ENCODE peak calls at places on chromosomes 13 and 19, in ten cellular contexts. T, S, C, L, I, D, A, Z, G and N are unnamed samples. For H3K27me3, the result is how much of the 10 kb centered on the place peaks cover.

GRCh38 chr19:55158423-55158822 is 891 bp upstream of the TNNI3 start:
- DNase-seq in T (no peak), S (no peak), C (no peak), L (no peak), I (no peak), D (no peak), A (no peak), Z (no peak), G (no peak), N (no peak)

GRCh38 chr19:15331419-15332310 is 674 bp downstream of the BRD4 start:
- DNase-seq in T (peak), S (peak), C (peak), L (peak), I (no peak), D (peak), A (no peak), Z (no peak), G (peak), N (no peak)

GRCh38 chr13:31044658-31045620 is 112.5 kb downstream of the TEX26 start:
- DNase-seq in T (no peak), S (no peak), C (peak), L (no peak), I (peak), D (no peak), A (no peak), Z (no peak), G (no peak), N (no peak)

GRCh38 chr13:36509369-36509768 is 77.1 kb downstream of the CCNA1 start:
- DNase-seq in T (no peak), S (no peak), C (no peak), L (no peak), I (no peak), D (no peak), A (no peak), Z (no peak), G (no peak), N (no peak)

GRCh38 chr19:42450314-42450934 is 7.7 kb upstream of the CXCL17 start:
- DNase-seq in T (peak), S (peak), C (peak), L (peak), I (peak), D (peak), A (peak), Z (peak), G (peak), N (peak)

GRCh38 chr13:100274942-100275506 is 186.1 kb downstream of the PCCA start:
- DNase-seq in T (no peak), S (no peak), C (no peak), L (no peak), I (no peak), D (no peak), A (peak), Z (no peak), G (no peak), N (no peak)

GRCh38 chr13:79405501-79405830 is 589 bp downstream of the RBM26 start:
- DNase-seq in T (no peak), S (no peak), C (peak), L (no peak), I (no peak), D (peak), A (no peak), Z (no peak), G (no peak), N (no peak)

GRCh38 chr19:7340959-7341837 is 7.5 kb upstream of the ARHGEF18 start:
- DNase-seq in T (peak), S (peak), C (peak), L (peak), I (peak), D (peak), A (peak), Z (peak), G (peak), N (peak)

GRCh38 chr19:39304701-39305571 is 8.7 kb downstream of the IFNL1 start:
- DNase-seq in T (no peak), S (no peak), C (no peak), L (peak), I (peak), D (no peak), A (no peak), Z (no peak), G (no peak), N (no peak)

DNA sequence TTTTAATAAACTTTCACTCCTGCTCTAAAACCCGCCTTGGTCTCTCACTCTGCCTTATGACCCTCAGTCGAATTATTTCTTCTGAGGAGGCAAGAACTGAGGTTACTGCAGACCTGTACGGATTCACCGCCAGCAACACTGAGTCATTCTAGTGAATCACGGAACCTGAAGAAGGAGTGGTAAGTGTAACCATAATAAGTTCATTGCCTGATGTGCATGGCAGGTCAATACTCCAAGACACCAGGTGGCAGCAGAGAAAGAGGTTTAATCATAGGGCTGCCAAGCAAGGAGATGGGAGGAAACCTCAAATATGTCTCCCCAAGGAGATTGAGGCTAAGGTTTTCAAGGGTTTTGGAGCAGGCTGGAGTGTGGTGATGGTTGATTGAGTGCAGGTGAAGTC is 204.3 kb upstream of the IPO5 start:
- DNase-seq in T (no peak), S (no peak), C (peak), L (no peak), I (no peak), D (no peak), A (peak), Z (no peak), G (no peak), N (no peak)
- TF ChIP-seq CTCF in T (no peak), S (no peak), C (peak), L (no peak), I (no peak), D (no peak), A (no peak), Z (no peak), G (no peak), N (peak)

GRCh38 chr13:71869274-71869673 is 2.3 kb upstream of the DACH1 start:
- DNase-seq in T (no peak), S (no peak), C (no peak), L (no peak), I (no peak), D (no peak), A (no peak), Z (no peak), G (no peak), N (no peak)
- H3K27me3 ChIP-seq in T (under half), S (under half), C (under half), L (under half), I (under half), D (under half), A (under half), Z (under half), G (under half), N (under half)

DNA sequence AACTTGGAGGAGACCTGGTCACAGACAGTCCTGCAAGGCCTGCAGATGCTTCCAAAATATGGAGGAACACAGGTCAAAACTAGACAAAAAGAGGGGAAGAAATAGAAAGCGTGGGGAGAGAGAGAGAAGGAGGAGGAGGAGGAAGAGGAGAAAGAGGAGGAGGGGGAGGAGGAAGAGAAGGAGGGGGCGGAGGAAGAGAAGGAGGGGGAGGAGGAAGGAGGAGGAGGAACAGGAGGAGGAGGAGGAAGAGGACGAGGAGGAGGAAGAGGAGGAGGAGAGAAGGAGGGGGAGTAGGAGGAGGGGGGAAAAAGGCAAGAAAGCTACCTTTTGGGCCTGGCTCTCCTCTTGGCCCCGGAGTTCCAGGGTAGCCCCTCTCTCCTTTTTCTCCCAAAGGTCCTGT is 105.8 kb downstream of the COL4A1 start:
- DNase-seq in T (no peak), S (no peak), C (no peak), L (no peak), I (no peak), D (no peak), A (no peak), Z (no peak), G (no peak), N (no peak)
- H3K27ac ChIP-seq in T (no peak), S (no peak), C (no peak), L (no peak), I (no peak), D (no peak), A (no peak), Z (no peak), G (no peak), N (no peak)

GRCh38 chr19:37991841-37992248 is 84.8 kb downstream of the SIPA1L3 start:
- DNase-seq in T (no peak), S (no peak), C (peak), L (no peak), I (no peak), D (no peak), A (no peak), Z (no peak), G (no peak), N (no peak)
- TF ChIP-seq CTCF in T (no peak), S (no peak), C (no peak), L (no peak), I (no peak), D (no peak), A (no peak), Z (no peak), G (no peak), N (no peak)

GRCh38 chr13:113387396-113387795 is 23.5 kb upstream of the GRTP1 start:
- DNase-seq in T (no peak), S (no peak), C (no peak), L (no peak), I (peak), D (no peak), A (no peak), Z (no peak), G (no peak), N (no peak)

GRCh38 chr13:113378825-113379224 is 14.9 kb upstream of the GRTP1 start:
- DNase-seq in T (no peak), S (no peak), C (no peak), L (no peak), I (peak), D (no peak), A (no peak), Z (no peak), G (no peak), N (no peak)

DNA sequence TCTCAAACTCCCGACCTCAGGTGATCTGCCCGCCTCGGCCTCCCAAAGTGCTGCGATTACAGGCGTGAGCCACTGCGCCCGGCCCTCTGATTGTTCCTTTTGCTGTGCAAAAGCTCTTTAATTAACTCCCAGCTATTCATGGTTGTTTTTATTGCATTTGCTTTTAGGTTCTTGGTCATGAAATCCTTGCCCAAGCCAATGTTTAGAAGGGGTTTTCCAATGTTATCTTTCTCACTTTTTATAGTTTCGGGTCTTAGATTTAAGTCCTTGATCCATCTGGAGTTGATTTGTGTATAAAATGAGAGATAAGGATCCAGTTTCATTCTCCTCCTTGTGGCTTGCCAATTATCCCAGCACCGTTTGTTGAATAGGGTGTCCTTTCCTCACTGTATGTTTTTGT is 19.2 kb upstream of the GRTP1 start:
- DNase-seq in T (no peak), S (no peak), C (no peak), L (no peak), I (peak), D (no peak), A (no peak), Z (no peak), G (no peak), N (no peak)
- H3K27me3 ChIP-seq in T (under half), S (under half), C (under half), L (under half), I (under half), D (under half), A (under half), Z (under half), G (under half), N (under half)

GRCh38 chr19:3979289-3979673 is 6.0 kb downstream of the EEF2 start:
- DNase-seq in T (no peak), S (no peak), C (no peak), L (no peak), I (peak), D (no peak), A (no peak), Z (no peak), G (no peak), N (no peak)

GRCh38 chr19:3981736-3982681 is 3.3 kb downstream of the EEF2 start:
- DNase-seq in T (no peak), S (no peak), C (no peak), L (no peak), I (no peak), D (no peak), A (no peak), Z (no peak), G (no peak), N (no peak)

GRCh38 chr19:3981373-3981735 is 3.9 kb downstream of the EEF2 start:
- DNase-seq in T (no peak), S (no peak), C (no peak), L (no peak), I (no peak), D (no peak), A (no peak), Z (no peak), G (no peak), N (no peak)

GRCh38 chr19:3979674-3980352 is 5.5 kb downstream of the EEF2 start:
- DNase-seq in T (no peak), S (no peak), C (no peak), L (no peak), I (peak), D (no peak), A (no peak), Z (no peak), G (no peak), N (no peak)

DNA sequence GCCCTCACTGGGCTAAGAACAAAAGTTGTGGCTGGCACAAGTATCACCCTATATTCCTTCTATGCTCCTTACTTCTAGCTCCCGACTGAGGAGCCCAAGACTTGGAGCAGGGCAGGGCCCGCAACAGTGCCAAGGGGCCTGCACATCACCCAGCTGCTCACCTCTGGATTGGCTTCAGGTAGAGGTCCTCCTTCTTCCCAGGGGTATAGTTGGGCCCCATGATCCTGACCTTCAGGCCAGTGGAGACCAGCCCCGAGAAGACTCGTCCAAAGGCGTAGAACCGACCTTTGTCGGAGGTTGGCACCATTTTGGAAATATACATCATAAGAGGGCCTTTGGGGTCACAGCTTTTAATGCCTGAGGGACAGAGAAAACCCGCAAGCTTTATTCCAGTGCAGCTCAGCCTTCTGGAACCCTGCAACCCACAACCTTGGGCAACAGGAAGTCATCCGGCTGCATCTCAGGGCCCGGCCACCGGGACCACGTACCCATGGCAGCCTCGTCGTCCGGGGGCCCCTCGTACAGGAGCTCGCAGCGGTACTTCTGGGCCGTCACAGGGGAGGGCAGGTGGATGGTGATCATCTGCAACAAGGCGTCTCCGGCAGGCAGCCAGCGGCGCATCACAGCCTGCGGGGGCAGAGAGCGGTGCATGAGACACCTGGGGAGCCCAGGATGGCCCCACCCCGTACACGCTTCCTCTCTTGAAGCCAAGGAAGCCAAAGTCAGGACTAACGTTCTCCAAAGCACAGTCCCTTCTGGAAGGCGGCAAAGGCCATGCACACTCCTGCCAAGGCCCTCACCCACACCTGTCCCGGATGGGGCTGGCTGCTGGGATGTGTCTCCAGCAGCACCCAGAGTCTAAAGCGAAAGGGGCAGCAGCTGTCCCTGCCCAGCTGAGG is 4.7 kb downstream of the EEF2 start:
- DNase-seq in T (no peak), S (no peak), C (no peak), L (no peak), I (no peak), D (no peak), A (no peak), Z (no peak), G (no peak), N (no peak)
- H3K27ac ChIP-seq in T (no peak), S (peak), C (no peak), L (no peak), I (no peak), D (no peak), A (no peak), Z (no peak), G (no peak), N (peak)

GRCh38 chr13:23776698-23777570 is 112.3 kb downstream of the MIPEP start:
- DNase-seq in T (no peak), S (no peak), C (no peak), L (no peak), I (no peak), D (no peak), A (no peak), Z (no peak), G (no peak), N (no peak)

GRCh38 chr13:23772717-23773116 is 116.5 kb downstream of the MIPEP start:
- DNase-seq in T (no peak), S (no peak), C (no peak), L (no peak), I (no peak), D (no peak), A (no peak), Z (no peak), G (no peak), N (no peak)

GRCh38 chr13:23778879-23779278 is 110.3 kb downstream of the MIPEP start:
- DNase-seq in T (no peak), S (no peak), C (peak), L (no peak), I (no peak), D (no peak), A (peak), Z (no peak), G (no peak), N (no peak)

GRCh38 chr13:23777571-23777870 is 111.7 kb downstream of the MIPEP start:
- DNase-seq in T (no peak), S (no peak), C (no peak), L (no peak), I (no peak), D (no peak), A (no peak), Z (no peak), G (no peak), N (no peak)

DNA sequence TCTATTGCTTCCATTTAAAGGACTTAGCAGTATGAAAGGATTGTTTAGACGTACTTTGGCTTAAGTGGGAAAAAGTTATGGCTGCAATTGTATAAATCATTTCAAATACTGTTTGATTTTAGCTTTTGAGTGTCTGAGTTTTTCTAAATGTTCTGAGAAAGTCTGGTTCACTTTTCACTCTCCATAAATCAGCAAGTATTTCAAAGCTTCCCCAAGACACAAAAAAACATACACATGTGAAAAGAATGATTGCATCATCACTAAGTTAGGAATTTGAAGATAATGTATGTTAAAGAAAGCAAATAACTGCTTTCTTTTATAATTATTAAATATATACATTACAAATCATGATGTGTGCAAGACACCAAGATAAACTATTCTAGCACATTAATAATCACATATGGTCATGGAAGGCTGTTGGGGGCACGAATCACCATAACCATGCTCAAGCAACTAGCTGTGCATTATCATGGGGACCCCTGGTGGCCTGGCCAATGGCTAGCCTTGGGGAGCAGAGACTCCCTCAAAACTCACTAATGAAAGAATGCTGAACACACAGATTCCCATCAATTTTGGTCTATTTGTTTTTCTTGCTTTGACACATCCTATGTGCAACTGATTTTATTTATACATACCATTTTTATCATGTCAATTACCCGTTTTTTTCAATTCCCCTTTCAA is 111.1 kb downstream of the MIPEP start:
- DNase-seq in T (no peak), S (no peak), C (no peak), L (no peak), I (no peak), D (no peak), A (peak), Z (no peak), G (no peak), N (no peak)
- TF ChIP-seq CTCF in T (no peak), S (no peak), C (no peak), L (peak), I (no peak), D (no peak), A (peak), Z (no peak), G (no peak), N (peak)

GRCh38 chr19:13033244-13033643 is 38.0 kb downstream of the NFIX start:
- DNase-seq in T (no peak), S (no peak), C (no peak), L (no peak), I (no peak), D (no peak), A (no peak), Z (no peak), G (no peak), N (no peak)

GRCh38 chr19:13034636-13035035 is 39.4 kb downstream of the NFIX start:
- DNase-seq in T (no peak), S (no peak), C (peak), L (no peak), I (no peak), D (no peak), A (no peak), Z (no peak), G (no peak), N (no peak)

GRCh38 chr19:13035820-13036365 is 40.6 kb downstream of the NFIX start:
- DNase-seq in T (no peak), S (no peak), C (no peak), L (no peak), I (no peak), D (no peak), A (no peak), Z (no peak), G (no peak), N (no peak)

GRCh38 chr19:13032837-13033236 is 37.6 kb downstream of the NFIX start:
- DNase-seq in T (no peak), S (no peak), C (no peak), L (no peak), I (no peak), D (no peak), A (no peak), Z (no peak), G (no peak), N (no peak)

DNA sequence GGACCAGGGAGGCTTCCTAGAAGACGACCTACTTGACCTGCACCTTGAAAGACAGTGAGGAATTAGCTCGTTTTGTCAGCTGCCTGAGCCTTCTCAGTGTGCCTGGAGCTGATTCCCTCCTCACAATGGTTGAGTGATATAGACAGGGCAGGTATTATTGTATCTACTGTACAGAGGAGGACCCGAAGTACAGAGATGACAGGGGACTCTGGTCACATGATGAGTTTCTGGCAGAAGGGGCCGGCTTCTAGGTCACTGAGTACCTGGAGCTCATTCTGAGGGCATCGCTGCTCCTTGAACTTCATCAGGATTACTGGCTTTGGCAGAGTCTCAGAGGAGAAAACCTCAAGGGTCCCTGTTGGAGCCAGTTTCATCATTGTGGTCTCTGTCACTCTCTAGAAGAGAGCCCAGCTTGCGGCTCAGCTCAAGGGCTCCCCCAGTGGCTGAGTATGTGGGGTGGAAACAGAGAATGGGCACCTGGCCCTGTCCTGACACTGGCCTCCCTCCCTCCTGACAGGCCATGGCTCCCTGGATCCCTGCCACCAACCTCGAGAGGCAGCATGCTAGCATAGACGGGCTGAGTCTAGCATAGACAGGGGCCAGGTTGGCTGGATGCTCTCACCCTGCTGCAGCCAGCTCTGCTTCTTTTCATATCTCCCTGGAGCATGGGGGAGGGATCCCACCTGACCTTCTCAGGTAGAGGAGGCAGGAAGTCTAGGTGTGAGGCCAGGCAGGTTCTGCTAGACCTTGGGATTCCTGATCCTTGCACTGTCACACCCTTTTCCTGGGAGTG is 38.7 kb downstream of the NFIX start:
- DNase-seq in T (peak), S (peak), C (peak), L (peak), I (peak), D (peak), A (peak), Z (no peak), G (peak), N (no peak)
- H3K27me3 ChIP-seq in T (under half), S (under half), C (under half), L (under half), I (under half), D (under half), A (under half), Z (under half), G (under half), N (under half)